ENCODE peak calls at places on chromosomes 6 and 20, in ten cellular contexts. V is T1000, J is NCI-H1694 treated with DMSO at 0.1 percent for 48 hours, T is mammary epithelial cell, M is HS-5, S is GM04504, Z is dorsolateral prefrontal cortex, Y is RCC 7860, D is midbrain, P is RPMI8226. W is an unnamed sample.

GRCh38 chr6:24194968-24195700 is 69.1 kb downstream of the NRSN1 start:
- DNase-seq in Z (no peak), T (no peak), J (no peak), P (no peak), S (no peak), M (no peak), V (no peak), D (no peak), Y (no peak), W (no peak)

GRCh38 chr6:100281471-100281878 is 183.2 kb downstream of the SIM1 start:
- DNase-seq in M (no peak), Y (no peak), P (no peak), T (no peak), J (no peak), V (no peak), Z (no peak), S (no peak), D (no peak), W (no peak)

GRCh38 chr6:156832166-156832743 is 55.1 kb downstream of the ARID1B start:
- DNase-seq in J (no peak), T (peak), M (no peak), D (peak), Z (no peak), P (no peak), S (peak), V (no peak), Y (no peak), W (no peak)

GRCh38 chr6:144843701-144844100 is 558.6 kb downstream of the UTRN start:
- DNase-seq in D (no peak), J (no peak), S (no peak), T (no peak), Z (no peak), Y (no peak), M (no peak), P (no peak), V (no peak), W (peak)

GRCh38 chr6:169806718-169807117 is 55.3 kb downstream of the ERMARD start:
- DNase-seq in T (no peak), P (no peak), J (no peak), Z (no peak), V (no peak), Y (no peak), M (no peak), D (no peak), S (no peak), W (no peak)

GRCh38 chr6:148760568-148761531 is 14.0 kb downstream of the UST start:
- DNase-seq in S (peak), D (peak), V (peak), J (no peak), Y (peak), M (peak), Z (no peak), T (peak), P (peak), W (no peak)

GRCh38 chr6:117275205-117275604 is 9.8 kb downstream of the VGLL2 start:
- DNase-seq in T (no peak), V (no peak), Z (no peak), P (no peak), D (no peak), S (no peak), J (no peak), M (no peak), Y (no peak), W (peak)

GRCh38 chr6:13471184-13471583 is 16.2 kb downstream of the GFOD1 start:
- DNase-seq in V (no peak), Z (peak), M (no peak), P (no peak), S (no peak), T (no peak), Y (no peak), D (no peak), J (no peak), W (no peak)

GRCh38 chr6:42140756-42141602 is 1.4 kb downstream of the C6orf132 start:
- DNase-seq in S (no peak), D (no peak), Y (no peak), Z (no peak), T (peak), J (no peak), V (no peak), P (no peak), M (no peak), W (no peak)

GRCh38 chr6:684831-685636 is 7.9 kb downstream of the EXOC2 start:
- DNase-seq in D (no peak), Y (peak), Z (no peak), V (no peak), J (no peak), S (no peak), T (peak), P (peak), M (no peak), W (no peak)

GRCh38 chr6:129644567-129645015 is 65.4 kb downstream of the ARHGAP18 start:
- DNase-seq in T (peak), D (no peak), M (peak), V (no peak), J (no peak), Y (peak), Z (no peak), S (no peak), P (no peak), W (no peak)

GRCh38 chr6:170290306-170291128 is at the start of gene DLL1:
- DNase-seq in J (no peak), Z (peak), V (peak), S (no peak), T (peak), D (peak), Y (no peak), M (no peak), P (no peak), W (no peak)

GRCh38 chr20:37383229-37383989 is 37.5 kb downstream of the SRC start:
- DNase-seq in J (no peak), Z (no peak), V (no peak), D (no peak), T (peak), S (no peak), Y (peak), M (no peak), P (no peak), W (no peak)

GRCh38 chr20:47319517-47320252 is 36.8 kb downstream of the ZMYND8 start:
- DNase-seq in Z (peak), J (no peak), M (no peak), S (peak), Y (no peak), D (peak), T (peak), P (no peak), V (no peak), W (peak)